ENCODE peak calls at places on chromosomes 1 and 21, in five cellular contexts. P is GM23248, O is KG1, M is nucleus accumbens, B is NCI-H187. H is an unnamed sample.

GRCh38 chr1:162612606-162613400 is 19.5 kb upstream of the DDR2 start:
- DNase-seq in P (peak), O (no peak), M (no peak), B (no peak), H (no peak)

GRCh38 chr21:42862774-42863503 is 16.4 kb downstream of the WDR4 start:
- DNase-seq in P (no peak), O (no peak), M (no peak), B (no peak), H (no peak)

GRCh38 chr21:31425158-31425557 is 81.1 kb upstream of the TIAM1 start:
- DNase-seq in P (no peak), O (no peak), M (no peak), B (no peak), H (no peak)

GRCh38 chr1:24126672-24127023 is 14.7 kb upstream of the MYOM3 start:
- DNase-seq in P (no peak), O (no peak), M (no peak), B (no peak), H (no peak)

GRCh38 chr21:31457675-31458074 is 113.6 kb upstream of the TIAM1 start:
- DNase-seq in P (no peak), O (no peak), M (no peak), B (no peak), H (no peak)

GRCh38 chr1:192311281-192311680 is 5.5 kb upstream of the RGS21 start:
- DNase-seq in P (peak), O (no peak), M (no peak), B (no peak), H (no peak)

GRCh38 chr1:119910617-119911016 is 14.3 kb upstream of the ADAM30 start:
- DNase-seq in P (no peak), O (no peak), M (no peak), B (no peak), H (no peak)

GRCh38 chr1:113768916-113769598 is 9.8 kb upstream of the PHTF1 start:
- DNase-seq in P (no peak), O (no peak), M (no peak), B (no peak), H (no peak)

GRCh38 chr1:36151845-36152203 is 2.5 kb upstream of the TRAPPC3 start:
- DNase-seq in P (peak), O (no peak), M (no peak), B (no peak), H (no peak)

GRCh38 chr1:172928412-172928811 is 122.3 kb downstream of the TNFSF18 start:
- DNase-seq in P (peak), O (no peak), M (no peak), B (no peak), H (no peak)

GRCh38 chr1:164716992-164717703 is 158.2 kb downstream of the PBX1 start:
- DNase-seq in P (peak), O (peak), M (no peak), B (no peak), H (no peak)

GRCh38 chr1:9833632-9834031 is 9.9 kb upstream of the CLSTN1 start:
- DNase-seq in P (no peak), O (no peak), M (no peak), B (no peak), H (no peak)

GRCh38 chr1:98502937-98503336 is 158.6 kb upstream of the SNX7 start:
- DNase-seq in P (no peak), O (no peak), M (no peak), B (no peak), H (no peak)

GRCh38 chr1:33161061-33161681 is 20.7 kb downstream of the TRIM62 start:
- DNase-seq in P (no peak), O (no peak), M (peak), B (no peak), H (no peak)

GRCh38 chr1:210920258-210920657 is 213.7 kb downstream of the KCNH1 start:
- DNase-seq in P (no peak), O (no peak), M (no peak), B (no peak), H (no peak)

GRCh38 chr1:39391741-39392679 is 99.4 kb upstream of the BMP8A start:
- DNase-seq in P (peak), O (no peak), M (no peak), B (no peak), H (no peak)

GRCh38 chr21:42466700-42467612 is 29.1 kb downstream of the RSPH1 start:
- DNase-seq in P (peak), O (no peak), M (no peak), B (peak), H (peak)

GRCh38 chr1:202807367-202807925 is 775 bp downstream of the KDM5B start:
- DNase-seq in P (peak), O (no peak), M (peak), B (peak), H (no peak)

GRCh38 chr21:26776320-26777021 is 68.7 kb downstream of the ADAMTS1 start:
- DNase-seq in P (peak), O (no peak), M (no peak), B (no peak), H (no peak)

GRCh38 chr1:203590559-203590958 is 36.1 kb upstream of the ATP2B4 start:
- DNase-seq in P (peak), O (no peak), M (no peak), B (no peak), H (no peak)

GRCh38 chr1:198657550-198658064 is 18.8 kb downstream of the PTPRC start:
- DNase-seq in P (peak), O (no peak), M (no peak), B (no peak), H (no peak)

GRCh38 chr1:234270581-234271242 is 102.5 kb upstream of the COA6 start:
- DNase-seq in P (peak), O (no peak), M (no peak), B (no peak), H (no peak)

GRCh38 chr1:80258659-80259058 is 1252.1 kb upstream of the ADGRL4 start:
- DNase-seq in P (no peak), O (no peak), M (no peak), B (no peak), H (no peak)

GRCh38 chr1:159056069-159056698 is 20.4 kb downstream of the AIM2 start:
- DNase-seq in P (no peak), O (no peak), M (no peak), B (no peak), H (no peak)

GRCh38 chr1:46960250-46960649 is 19.0 kb upstream of the CYP4A11 start:
- DNase-seq in P (no peak), O (no peak), M (no peak), B (no peak), H (no peak)